ENCODE peak calls at places on chromosomes 4 and X, in seven cellular contexts. E, K, Z, J, W, A and N are unnamed samples.

GRCh38 chr4:76659103-76659490 is 224.1 kb downstream of the SHROOM3 start:
- DNase-seq in E (no peak), K (no peak), Z (no peak), J (no peak), W (no peak), A (no peak), N (no peak)

GRCh38 chr4:151537726-151538125 is 128.8 kb downstream of the FHIP1A start:
- DNase-seq in E (no peak), K (no peak), Z (no peak), J (peak; percentile 16), W (peak; percentile 5), A (no peak), N (no peak)

GRCh38 chr4:121597346-121597934 is 99.3 kb downstream of the ANXA5 start:
- DNase-seq in E (peak; percentile 91), K (no peak), Z (no peak), J (no peak), W (no peak), A (no peak), N (no peak)

GRCh38 chr4:69147334-69147733 is 51.1 kb downstream of the UGT2B7 start:
- DNase-seq in E (no peak), K (no peak), Z (no peak), J (no peak), W (no peak), A (no peak), N (no peak)

GRCh38 chrX:7330971-7331746 is 183.2 kb upstream of the PUDP start:
- DNase-seq in E (no peak), K (no peak), Z (peak; percentile 32), J (no peak), W (peak; percentile 26), A (no peak), N (no peak)

GRCh38 chrX:155028192-155028591 is 1.5 kb downstream of the FUNDC2 start:
- DNase-seq in E (peak; percentile 1), K (no peak), Z (no peak), J (no peak), W (no peak), A (peak; percentile 30), N (peak; percentile 4)

GRCh38 chr4:10183462-10183861 is 66.9 kb upstream of the WDR1 start:
- DNase-seq in E (no peak), K (no peak), Z (no peak), J (no peak), W (no peak), A (no peak), N (no peak)

GRCh38 chr4:85475631-85476233 is 782 bp downstream of the ARHGAP24 start:
- DNase-seq in E (no peak), K (no peak), Z (peak; percentile 22), J (peak; percentile 52), W (no peak), A (no peak), N (no peak)

GRCh38 chrX:47193475-47194241 is at the start of gene UBA1:
- DNase-seq in E (peak; percentile 96), K (peak; percentile 91), Z (peak; percentile 96), J (peak; percentile 99), W (peak; percentile 95), A (peak; percentile 95), N (peak; percentile 99)

GRCh38 chr4:83362492-83363329 is 28.1 kb upstream of the HPSE start:
- DNase-seq in E (peak; percentile 32), K (peak; percentile 32), Z (no peak), J (peak; percentile 51), W (no peak), A (peak; percentile 63), N (no peak)

GRCh38 chr4:82825425-82825824 is 26.8 kb upstream of the SCD5 start:
- DNase-seq in E (no peak), K (no peak), Z (no peak), J (no peak), W (no peak), A (no peak), N (no peak)

GRCh38 chr4:91758487-91758886 is 545.3 kb upstream of the GRID2 start:
- DNase-seq in E (peak; percentile 70), K (no peak), Z (no peak), J (no peak), W (no peak), A (no peak), N (no peak)

GRCh38 chrX:107775734-107776511 is at the start of gene TSC22D3:
- DNase-seq in E (peak; percentile 74), K (peak; percentile 57), Z (peak; percentile 81), J (peak; percentile 90), W (peak; percentile 57), A (peak; percentile 38), N (peak; percentile 87)

GRCh38 chr4:8760561-8760960 is 111.1 kb downstream of the HMX1 start:
- DNase-seq in E (no peak), K (no peak), Z (no peak), J (no peak), W (no peak), A (no peak), N (no peak)

GRCh38 chr4:17584502-17585213 is 7.7 kb downstream of the LAP3 start:
- DNase-seq in E (no peak), K (no peak), Z (no peak), J (no peak), W (no peak), A (no peak), N (no peak)

DNA sequence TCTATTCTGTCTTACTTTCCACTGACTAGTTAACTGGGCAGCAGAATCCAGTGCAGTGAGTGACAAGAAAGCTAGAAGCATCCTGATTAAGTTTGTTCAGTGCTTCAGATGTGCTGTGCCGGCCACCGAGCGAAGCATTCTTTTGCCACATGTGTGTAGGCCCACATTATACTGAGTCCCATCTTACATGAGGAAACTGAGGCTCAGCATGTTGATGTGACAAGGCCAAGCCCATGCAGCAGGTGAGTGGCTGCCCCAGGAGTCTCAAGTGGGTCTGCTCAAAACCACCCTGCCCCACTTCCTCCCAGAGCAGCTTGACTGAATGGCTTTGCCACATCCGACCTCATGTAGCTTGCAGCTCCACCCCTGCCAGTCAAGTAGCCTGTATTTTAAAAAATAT is 50.5 kb downstream of the RHOH start:
- DNase-seq in E (no peak), K (no peak), Z (no peak), J (no peak), W (no peak), A (peak; percentile 33), N (no peak)
- H3K4me1 ChIP-seq in E (peaks cover 15% of the 10 kb centered on the region), K (no peaks in the 10 kb centered on the region), Z (no peaks in the 10 kb centered on the region), J (peaks cover 3% of the 10 kb centered on the region), W (no peaks in the 10 kb centered on the region), A (no peaks in the 10 kb centered on the region), N (no peaks in the 10 kb centered on the region)

GRCh38 chr4:145498430-145498829 is 16.8 kb downstream of the SMAD1 start:
- DNase-seq in E (no peak), K (peak; percentile 49), Z (no peak), J (no peak), W (no peak), A (no peak), N (no peak)

GRCh38 chr4:145501051-145501660 is 19.5 kb downstream of the SMAD1 start:
- DNase-seq in E (no peak), K (no peak), Z (no peak), J (no peak), W (no peak), A (peak; percentile 96), N (no peak)

GRCh38 chr4:145505945-145506344 is 24.3 kb downstream of the SMAD1 start:
- DNase-seq in E (no peak), K (no peak), Z (no peak), J (no peak), W (no peak), A (no peak), N (no peak)

GRCh38 chr4:145503486-145504072 is 21.9 kb downstream of the SMAD1 start:
- DNase-seq in E (no peak), K (no peak), Z (no peak), J (no peak), W (no peak), A (peak; percentile 37), N (no peak)

DNA sequence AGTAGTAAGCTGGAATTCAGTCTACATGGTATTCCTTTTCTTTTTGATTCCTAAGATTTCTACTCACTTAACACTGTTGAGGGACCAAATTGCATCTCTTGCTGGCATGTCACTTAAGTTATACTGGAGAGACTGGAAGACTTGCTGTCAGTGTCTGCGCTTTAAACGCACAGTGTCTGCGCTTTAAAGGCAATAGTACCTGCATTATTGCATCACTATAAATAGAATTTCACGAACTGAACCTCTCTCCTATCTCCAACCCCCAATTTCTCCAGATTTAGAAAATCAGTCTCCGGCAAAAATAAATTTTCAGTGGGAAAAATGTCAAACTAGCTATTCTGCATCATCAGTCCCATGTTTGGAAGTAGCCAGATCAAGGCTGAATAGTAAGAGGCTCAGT is 21.2 kb downstream of the SMAD1 start:
- DNase-seq in E (no peak), K (no peak), Z (no peak), J (no peak), W (no peak), A (no peak), N (no peak)
- H3K4me1 ChIP-seq in E (peaks cover under 1% of the 10 kb centered on the region), K (peaks cover 20% of the 10 kb centered on the region), Z (peaks cover 69% of the 10 kb centered on the region), J (no peaks in the 10 kb centered on the region), W (no peaks in the 10 kb centered on the region), A (peaks cover 100% of the 10 kb centered on the region), N (peaks cover 10% of the 10 kb centered on the region)

DNA sequence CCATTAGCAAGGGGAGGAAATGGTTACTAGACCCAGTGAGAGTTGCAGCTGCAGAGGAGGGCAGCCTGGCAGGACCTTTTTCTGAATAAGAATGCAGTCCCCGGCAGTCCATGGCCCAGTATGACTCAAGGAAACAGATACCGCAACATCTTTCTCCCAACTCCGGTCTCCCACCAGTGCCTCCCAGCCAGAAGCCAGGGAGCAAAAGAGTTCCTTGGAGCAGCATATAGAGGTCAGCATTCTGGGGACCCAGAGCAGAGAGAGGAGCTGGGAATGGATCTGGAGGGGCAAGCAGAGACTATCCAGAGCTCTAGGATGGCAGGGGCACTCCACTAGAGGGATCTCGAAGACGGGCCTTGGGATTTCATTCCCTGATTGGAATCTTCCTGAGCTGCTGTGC is 339.2 kb upstream of the AADAT start:
- DNase-seq in E (no peak), K (no peak), Z (no peak), J (no peak), W (no peak), A (no peak), N (no peak)
- H3K4me1 ChIP-seq in E (no peaks in the 10 kb centered on the region), K (no peaks in the 10 kb centered on the region), Z (no peaks in the 10 kb centered on the region), J (no peaks in the 10 kb centered on the region), W (no peaks in the 10 kb centered on the region), A (no peaks in the 10 kb centered on the region), N (no peaks in the 10 kb centered on the region)

GRCh38 chr4:141077611-141078225 is 55.6 kb downstream of the RNF150 start:
- DNase-seq in E (no peak), K (no peak), Z (no peak), J (no peak), W (no peak), A (no peak), N (no peak)

GRCh38 chr4:141080668-141081067 is 52.6 kb downstream of the RNF150 start:
- DNase-seq in E (no peak), K (no peak), Z (no peak), J (no peak), W (no peak), A (no peak), N (no peak)

GRCh38 chr4:141081921-141082381 is 51.3 kb downstream of the RNF150 start:
- DNase-seq in E (no peak), K (no peak), Z (no peak), J (no peak), W (no peak), A (no peak), N (no peak)

GRCh38 chr4:141079393-141079930 is 53.8 kb downstream of the RNF150 start:
- DNase-seq in E (no peak), K (no peak), Z (no peak), J (no peak), W (no peak), A (no peak), N (no peak)

DNA sequence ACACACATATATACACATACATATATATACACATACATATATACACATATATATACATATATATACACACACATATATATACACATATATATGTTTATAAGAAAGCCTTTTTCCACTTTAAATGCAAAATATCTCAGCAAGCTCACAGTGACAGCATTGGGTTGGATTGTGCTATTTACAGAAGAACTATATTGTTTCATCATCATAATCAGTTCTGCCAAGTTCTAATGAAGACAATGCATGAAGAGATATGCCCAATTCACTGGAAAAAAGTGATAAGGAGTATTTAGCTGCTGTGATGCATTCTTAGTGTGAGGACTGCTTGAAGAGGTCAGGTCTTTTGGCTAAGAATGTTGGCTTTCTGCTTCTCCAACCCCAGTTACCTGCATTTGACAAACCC is 54.4 kb downstream of the RNF150 start:
- DNase-seq in E (no peak), K (no peak), Z (no peak), J (no peak), W (no peak), A (no peak), N (no peak)
- H3K4me1 ChIP-seq in E (no peaks in the 10 kb centered on the region), K (peaks cover 8% of the 10 kb centered on the region), Z (peaks cover 54% of the 10 kb centered on the region), J (no peaks in the 10 kb centered on the region), W (no peaks in the 10 kb centered on the region), A (no peaks in the 10 kb centered on the region), N (no peaks in the 10 kb centered on the region)